ENCODE peak calls at places on chromosomes 12 and 14, in four cellular contexts. One of them, this sample, is unnamed.

GRCh38 chr12:4780624-4781023 is 60.4 kb downstream of the GALNT8 start:
- DNase-seq in IMR-90: no peak
- DNase-seq in mesendoderm: no peak
- DNase-seq in H9: no peak
- DNase-seq in this sample: no peak

GRCh38 chr14:52703225-52703624 is 3.8 kb upstream of the PSMC6 start:
- DNase-seq in IMR-90: peak; percentile 98
- DNase-seq in H9: no peak
- DNase-seq in mesendoderm: no peak
- DNase-seq in this sample: peak; percentile 14

GRCh38 chr14:53128303-53128702 is 24.8 kb downstream of the DDHD1 start:
- DNase-seq in mesendoderm: peak; percentile 6
- DNase-seq in IMR-90: no peak
- DNase-seq in H9: no peak
- DNase-seq in this sample: no peak

GRCh38 chr12:13390921-13391320 is 194.4 kb downstream of the EMP1 start:
- DNase-seq in H9: no peak
- DNase-seq in mesendoderm: no peak
- DNase-seq in IMR-90: no peak
- DNase-seq in this sample: no peak

GRCh38 chr12:27960822-27961221 is 11.7 kb downstream of the PTHLH start:
- DNase-seq in mesendoderm: no peak
- DNase-seq in H9: no peak
- DNase-seq in IMR-90: no peak
- DNase-seq in this sample: no peak

GRCh38 chr12:14454098-14454907 is 88.8 kb downstream of the ATF7IP start:
- DNase-seq in IMR-90: peak; percentile 34
- DNase-seq in H9: peak; percentile 86
- DNase-seq in mesendoderm: peak; percentile 96
- DNase-seq in this sample: peak; percentile 19

GRCh38 chr12:111546758-111547383 is 52.2 kb downstream of the ATXN2 start:
- DNase-seq in H9: no peak
- DNase-seq in IMR-90: peak; percentile 26
- DNase-seq in mesendoderm: no peak
- DNase-seq in this sample: no peak

GRCh38 chr12:9906888-9907287 is 25.3 kb downstream of the CLEC2A start:
- DNase-seq in H9: no peak
- DNase-seq in IMR-90: no peak
- DNase-seq in mesendoderm: no peak
- DNase-seq in this sample: no peak

GRCh38 chr14:78088941-78089340 is 81.2 kb upstream of the NRXN3 start:
- DNase-seq in IMR-90: no peak
- DNase-seq in H9: peak; percentile 50
- DNase-seq in mesendoderm: peak; percentile 40
- DNase-seq in this sample: no peak

GRCh38 chr12:50568338-50569155 is 63.8 kb downstream of the DIP2B start:
- DNase-seq in IMR-90: peak; percentile 39
- DNase-seq in mesendoderm: no peak
- DNase-seq in H9: no peak
- DNase-seq in this sample: no peak

GRCh38 chr14:70698288-70698687 is 56.6 kb downstream of the TTC9 start:
- DNase-seq in IMR-90: peak; percentile 19
- DNase-seq in mesendoderm: peak; percentile 44
- DNase-seq in H9: no peak
- DNase-seq in this sample: peak; percentile 55

GRCh38 chr12:63362801-63363200 is 211.8 kb upstream of the AVPR1A start:
- DNase-seq in IMR-90: no peak
- DNase-seq in H9: no peak
- DNase-seq in mesendoderm: no peak
- DNase-seq in this sample: no peak

GRCh38 chr12:93571854-93572711 is at the start of gene SOCS2:
- DNase-seq in mesendoderm: peak; percentile 87
- DNase-seq in IMR-90: peak; percentile 21
- DNase-seq in H9: peak; percentile 69
- DNase-seq in this sample: peak; percentile 53

GRCh38 chr12:71955946-71956345 is 17.3 kb downstream of the TPH2 start:
- DNase-seq in IMR-90: peak; percentile 89
- DNase-seq in H9: no peak
- DNase-seq in mesendoderm: peak; percentile 25
- DNase-seq in this sample: peak; percentile 38

GRCh38 chr14:63287661-63288483 is 30.9 kb downstream of the GPHB5 start:
- DNase-seq in mesendoderm: no peak
- DNase-seq in H9: no peak
- DNase-seq in IMR-90: peak; percentile 62
- DNase-seq in this sample: peak; percentile 68

GRCh38 chr12:93882763-93883162 is 205.6 kb downstream of the CRADD start:
- DNase-seq in mesendoderm: no peak
- DNase-seq in H9: no peak
- DNase-seq in IMR-90: no peak
- DNase-seq in this sample: no peak

GRCh38 chr14:104865631-104866441 is 768 bp downstream of the CEP170B start:
- DNase-seq in H9: peak; percentile 64
- DNase-seq in IMR-90: peak; percentile 67
- DNase-seq in mesendoderm: peak; percentile 83
- DNase-seq in this sample: peak; percentile 51

GRCh38 chr14:20970647-20970982 is 15.3 kb downstream of the RNASE2 start:
- DNase-seq in H9: no peak
- DNase-seq in mesendoderm: no peak
- DNase-seq in IMR-90: no peak
- DNase-seq in this sample: no peak

DNA sequence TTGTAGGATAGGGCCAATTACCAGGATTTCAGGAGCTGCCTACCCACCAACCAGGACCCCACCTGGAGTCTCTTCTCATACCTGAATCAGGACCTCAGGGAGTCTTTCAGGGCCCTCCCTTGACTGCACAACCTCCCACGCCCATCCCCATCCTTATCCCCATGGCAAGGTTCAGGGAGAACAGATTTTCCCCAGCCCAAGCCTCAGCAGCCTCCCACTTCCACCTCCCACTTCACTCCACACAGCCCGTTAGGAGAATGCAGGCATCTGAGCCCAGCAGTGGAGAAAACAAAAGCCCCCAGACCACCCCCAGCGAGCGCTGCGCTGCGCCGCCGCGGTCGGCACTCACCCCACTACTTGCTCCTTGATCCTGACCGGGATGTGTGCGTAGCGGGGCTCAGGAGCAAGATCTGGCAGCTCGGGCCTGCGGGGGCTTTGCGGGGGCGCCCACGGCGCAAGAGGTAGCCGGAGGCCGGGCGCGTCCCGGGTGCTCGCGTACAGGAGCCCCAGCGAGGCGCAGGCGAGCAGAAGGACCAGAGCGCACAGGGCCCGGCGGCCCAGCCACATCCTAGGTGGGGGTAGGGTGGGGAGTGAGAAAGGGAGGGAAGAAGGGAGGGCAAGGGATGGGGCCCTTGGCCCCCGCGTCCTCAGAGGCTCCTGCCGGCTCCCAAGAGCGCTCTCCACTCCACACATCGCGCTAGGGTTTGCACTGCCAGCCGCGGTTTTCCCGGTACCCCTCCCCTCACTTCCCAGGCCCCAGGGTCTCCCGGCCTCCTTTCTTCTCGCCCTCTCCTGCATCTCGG is 1.2 kb downstream of the B4GALNT1 start:
- DNase-seq in mesendoderm: no peak
- DNase-seq in H9: peak; percentile 37
- DNase-seq in IMR-90: no peak
- DNase-seq in this sample: no peak
- H3K27me3 ChIP-seq in mesendoderm: peaks cover 52% of the 10 kb centered on the region
- H3K27me3 ChIP-seq in H9: peaks cover 54% of the 10 kb centered on the region
- H3K27me3 ChIP-seq in IMR-90: peaks cover 50% of the 10 kb centered on the region
- H3K27me3 ChIP-seq in this sample: peaks cover 60% of the 10 kb centered on the region

DNA sequence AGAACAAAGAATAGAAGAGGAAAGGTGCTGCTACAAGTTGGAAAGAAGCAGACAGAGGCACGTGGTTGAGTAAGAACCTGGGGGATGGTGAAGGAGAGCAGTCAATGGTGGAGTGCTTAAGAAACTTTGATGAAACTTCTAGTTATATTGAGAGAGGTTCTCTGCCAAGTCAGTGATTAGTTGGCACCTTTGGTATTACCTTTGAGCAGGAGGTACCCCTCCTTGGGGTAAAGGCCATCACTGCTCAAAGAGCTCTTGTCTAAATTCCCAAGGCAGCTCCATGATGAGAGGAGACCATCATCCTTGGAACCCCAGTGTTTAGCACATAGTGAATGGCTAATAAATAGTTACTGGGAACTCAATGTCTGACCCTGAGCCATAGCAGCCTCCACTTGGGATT is 1.7 kb upstream of the EGLN3 start:
- DNase-seq in H9: no peak
- DNase-seq in mesendoderm: no peak
- DNase-seq in IMR-90: no peak
- DNase-seq in this sample: no peak
- H3K18ac ChIP-seq in H9: no peak overlapping the region
- H3K18ac ChIP-seq in mesendoderm: peak overlapping the region; percentile 89
- H3K18ac ChIP-seq in IMR-90: no peak overlapping the region
- H3K18ac ChIP-seq in this sample: no peak overlapping the region

GRCh38 chr12:125332900-125333299 is 267.7 kb downstream of the AACS start:
- DNase-seq in H9: peak; percentile 67
- DNase-seq in mesendoderm: peak; percentile 49
- DNase-seq in IMR-90: no peak
- DNase-seq in this sample: no peak
- H3K27me3 ChIP-seq in H9: no peaks in the 10 kb centered on the region
- H3K27me3 ChIP-seq in mesendoderm: no peaks in the 10 kb centered on the region
- H3K27me3 ChIP-seq in IMR-90: no peaks in the 10 kb centered on the region
- H3K27me3 ChIP-seq in this sample: no peaks in the 10 kb centered on the region

DNA sequence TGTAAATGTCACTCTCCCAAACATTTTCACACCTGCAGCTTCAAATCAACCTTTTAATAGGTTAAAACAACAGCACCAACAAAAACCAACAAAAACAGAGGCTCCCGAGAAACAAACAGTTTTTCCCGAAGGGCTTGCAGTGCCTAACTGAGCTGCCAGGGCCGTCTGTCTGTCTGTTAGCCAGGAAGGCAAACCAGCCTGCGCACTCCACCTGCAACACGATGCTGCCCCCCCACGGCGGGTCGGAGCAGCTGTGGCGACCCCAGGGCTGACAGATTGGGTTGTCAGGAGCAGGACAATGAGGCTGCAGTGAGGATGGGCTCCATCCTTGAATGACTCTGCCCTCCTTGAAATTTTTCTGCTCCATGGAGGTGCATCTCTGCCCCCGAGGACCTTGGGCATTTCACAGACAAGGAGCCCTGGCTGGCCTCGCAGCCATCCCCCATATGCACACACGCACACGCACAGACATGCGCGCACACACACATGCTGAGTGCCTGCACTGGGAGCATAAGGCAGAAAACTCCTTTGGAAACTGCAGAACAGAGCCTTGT is 2.6 kb downstream of the RTL1 start:
- DNase-seq in H9: peak; percentile 76
- DNase-seq in mesendoderm: peak; percentile 79
- DNase-seq in IMR-90: no peak
- DNase-seq in this sample: no peak
- H3K18ac ChIP-seq in H9: no peak overlapping the region
- H3K18ac ChIP-seq in mesendoderm: no peak overlapping the region
- H3K18ac ChIP-seq in IMR-90: no peak overlapping the region
- H3K18ac ChIP-seq in this sample: no peak overlapping the region

GRCh38 chr12:88578821-88579518 is 1.3 kb downstream of the KITLG start:
- DNase-seq in IMR-90: no peak
- DNase-seq in mesendoderm: peak; percentile 86
- DNase-seq in H9: peak; percentile 64
- DNase-seq in this sample: no peak

GRCh38 chr12:88578274-88578673 is 2.0 kb downstream of the KITLG start:
- DNase-seq in IMR-90: no peak
- DNase-seq in mesendoderm: peak; percentile 50
- DNase-seq in H9: no peak
- DNase-seq in this sample: no peak

GRCh38 chr12:88577537-88577936 is 2.7 kb downstream of the KITLG start:
- DNase-seq in H9: no peak
- DNase-seq in mesendoderm: peak; percentile 70
- DNase-seq in IMR-90: no peak
- DNase-seq in this sample: no peak

GRCh38 chr12:88579572-88579940 is 715 bp downstream of the KITLG start:
- DNase-seq in mesendoderm: peak; percentile 49
- DNase-seq in H9: no peak
- DNase-seq in IMR-90: no peak
- DNase-seq in this sample: no peak

GRCh38 chr12:88579941-88580871 is at the start of gene KITLG:
- DNase-seq in H9: peak; percentile 92
- DNase-seq in IMR-90: peak; percentile 87
- DNase-seq in mesendoderm: peak; percentile 94
- DNase-seq in this sample: peak; percentile 31
- H3K27me3 ChIP-seq in H9: no peaks in the 10 kb centered on the region
- H3K27me3 ChIP-seq in IMR-90: no peaks in the 10 kb centered on the region
- H3K27me3 ChIP-seq in mesendoderm: no peaks in the 10 kb centered on the region
- H3K27me3 ChIP-seq in this sample: no peaks in the 10 kb centered on the region

DNA sequence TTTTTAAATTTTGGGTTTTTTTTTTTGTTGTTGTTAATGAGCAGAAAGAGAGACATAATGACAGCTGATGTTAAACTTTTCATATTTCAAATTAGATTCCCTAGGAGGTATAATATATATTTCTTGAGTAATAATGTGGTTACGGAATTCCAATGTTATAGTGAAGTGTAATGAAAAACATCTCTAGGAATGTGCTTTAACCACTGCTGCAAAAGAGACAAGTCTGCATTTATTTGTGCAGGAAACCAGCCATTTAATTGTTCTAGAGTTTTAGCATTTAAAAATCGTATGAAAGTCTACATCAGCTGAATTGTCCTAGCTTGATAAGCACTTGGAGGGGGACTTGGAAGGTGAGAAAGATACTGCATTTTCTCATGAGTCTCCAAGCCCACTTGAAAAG is 14.3 kb downstream of the SERPINA10 start:
- DNase-seq in IMR-90: no peak
- DNase-seq in mesendoderm: no peak
- DNase-seq in H9: no peak
- DNase-seq in this sample: no peak
- H3K18ac ChIP-seq in IMR-90: no peak overlapping the region
- H3K18ac ChIP-seq in mesendoderm: no peak overlapping the region
- H3K18ac ChIP-seq in H9: no peak overlapping the region
- H3K18ac ChIP-seq in this sample: no peak overlapping the region

GRCh38 chr12:6699989-6700645 is 498 bp downstream of the PIANP start:
- DNase-seq in H9: peak; percentile 65
- DNase-seq in mesendoderm: peak; percentile 41
- DNase-seq in IMR-90: no peak
- DNase-seq in this sample: no peak

GRCh38 chr12:6701078-6701768 is 608 bp upstream of the PIANP start:
- DNase-seq in mesendoderm: peak; percentile 27
- DNase-seq in IMR-90: no peak
- DNase-seq in H9: peak; percentile 49
- DNase-seq in this sample: no peak

GRCh38 chr12:6700646-6701051 is at the start of gene PIANP:
- DNase-seq in IMR-90: peak; percentile 21
- DNase-seq in mesendoderm: no peak
- DNase-seq in H9: peak; percentile 59
- DNase-seq in this sample: peak; percentile 38

GRCh38 chr12:6699259-6699988 is 1.2 kb downstream of the PIANP start:
- DNase-seq in H9: no peak
- DNase-seq in IMR-90: no peak
- DNase-seq in mesendoderm: no peak
- DNase-seq in this sample: no peak

GRCh38 chr12:6703631-6704030 is 3.0 kb upstream of the PIANP start:
- DNase-seq in mesendoderm: peak; percentile 84
- DNase-seq in IMR-90: peak; percentile 41
- DNase-seq in H9: peak; percentile 83
- DNase-seq in this sample: no peak
- H3K27me3 ChIP-seq in mesendoderm: peaks cover 6% of the 10 kb centered on the region
- H3K27me3 ChIP-seq in IMR-90: peaks cover 3% of the 10 kb centered on the region
- H3K27me3 ChIP-seq in H9: peaks cover 3% of the 10 kb centered on the region
- H3K27me3 ChIP-seq in this sample: peaks cover 26% of the 10 kb centered on the region

This sample was measured in trophoblast cell.